ENCODE peak calls at places on chromosomes 16 and 17, in four cellular contexts. X is thyroid gland, I is breast epithelium, U is suprapubic skin. Y is an unnamed sample.

GRCh38 chr17:11880714-11881113 is 116.6 kb downstream of the ZNF18 start:
- DNase-seq in X (no peak), I (no peak), U (no peak), Y (no peak)

GRCh38 chr17:69246726-69247375 is 18.2 kb upstream of the ABCA10 start:
- DNase-seq in X (no peak), I (no peak), U (no peak), Y (no peak)

GRCh38 chr17:55588858-55589257 is 77.6 kb upstream of the SMIM36 start:
- DNase-seq in X (no peak), I (no peak), U (no peak), Y (no peak)

GRCh38 chr16:9901-10665 is 43.3 kb downstream of the POLR3K start:
- DNase-seq in X (no peak), I (no peak), U (no peak), Y (no peak)

GRCh38 chr17:79324219-79324618 is 249.6 kb downstream of the ENGASE start:
- DNase-seq in X (no peak), I (no peak), U (no peak), Y (no peak)

GRCh38 chr16:26530584-26531289 is 536.0 kb upstream of the C16orf82 start:
- DNase-seq in X (no peak), I (no peak), U (no peak), Y (peak)

GRCh38 chr16:17768257-17768656 is 297.5 kb upstream of the XYLT1 start:
- DNase-seq in X (no peak), I (no peak), U (no peak), Y (no peak)

GRCh38 chr17:79915850-79916430 is 76.7 kb upstream of the CBX4 start:
- DNase-seq in X (no peak), I (peak), U (no peak), Y (no peak)

GRCh38 chr17:7767425-7768021 is 50.0 kb downstream of the DNAH2 start:
- DNase-seq in X (no peak), I (no peak), U (no peak), Y (no peak)

GRCh38 chr16:9092963-9093477 is 1.6 kb downstream of the HAPSTR1 start:
- DNase-seq in X (peak), I (no peak), U (no peak), Y (no peak)

GRCh38 chr16:14285542-14286380 is 214.6 kb downstream of the MRTFB start:
- DNase-seq in X (peak), I (peak), U (peak), Y (peak)

GRCh38 chr17:49545811-49546545 is 29.7 kb upstream of the NXPH3 start:
- DNase-seq in X (no peak), I (no peak), U (peak), Y (no peak)

GRCh38 chr16:23668873-23669272 is 9.8 kb upstream of the PLK1 start:
- DNase-seq in X (no peak), I (no peak), U (no peak), Y (no peak)

GRCh38 chr17:68909066-68909465 is 46.1 kb downstream of the ABCA8 start:
- DNase-seq in X (peak), I (peak), U (no peak), Y (no peak)

GRCh38 chr17:27349540-27350021 is 55.7 kb downstream of the WSB1 start:
- DNase-seq in X (peak), I (no peak), U (no peak), Y (no peak)

GRCh38 chr17:68182940-68183551 is 64.8 kb upstream of the AMZ2 start:
- DNase-seq in X (peak), I (peak), U (no peak), Y (no peak)

GRCh38 chr16:80300456-80300855 is 240.3 kb upstream of the DYNLRB2 start:
- DNase-seq in X (no peak), I (no peak), U (no peak), Y (no peak)

GRCh38 chr17:4074831-4075495 is 67.9 kb downstream of the ZZEF1 start:
- DNase-seq in X (no peak), I (no peak), U (no peak), Y (no peak)

GRCh38 chr16:30351586-30352419 is 3.3 kb downstream of the CD2BP2 start:
- DNase-seq in X (peak), I (peak), U (no peak), Y (peak)

GRCh38 chr17:7313028-7313889 is 1.9 kb downstream of the GPS2 start:
- DNase-seq in X (no peak), I (no peak), U (no peak), Y (no peak)

GRCh38 chr16:67652578-67653130 is 7.4 kb downstream of the ACD start:
- DNase-seq in X (no peak), I (no peak), U (no peak), Y (no peak)

GRCh38 chr16:55282441-55282840 is 41.6 kb upstream of the IRX6 start:
- DNase-seq in X (no peak), I (no peak), U (no peak), Y (no peak)

GRCh38 chr17:7095642-7096041 is 15.6 kb upstream of the CLEC10A start:
- DNase-seq in X (no peak), I (no peak), U (no peak), Y (no peak)

GRCh38 chr17:29588561-29589411 is 662 bp downstream of the GIT1 start:
- DNase-seq in X (peak), I (no peak), U (no peak), Y (no peak)

GRCh38 chr17:29588017-29588557 is 1.4 kb downstream of the GIT1 start:
- DNase-seq in X (no peak), I (no peak), U (no peak), Y (no peak)

GRCh38 chr17:29586676-29587469 is 2.6 kb downstream of the GIT1 start:
- DNase-seq in X (no peak), I (no peak), U (no peak), Y (no peak)

GRCh38 chr17:29589524-29590260 is at the start of gene GIT1:
- DNase-seq in X (peak), I (peak), U (no peak), Y (no peak)

DNA sequence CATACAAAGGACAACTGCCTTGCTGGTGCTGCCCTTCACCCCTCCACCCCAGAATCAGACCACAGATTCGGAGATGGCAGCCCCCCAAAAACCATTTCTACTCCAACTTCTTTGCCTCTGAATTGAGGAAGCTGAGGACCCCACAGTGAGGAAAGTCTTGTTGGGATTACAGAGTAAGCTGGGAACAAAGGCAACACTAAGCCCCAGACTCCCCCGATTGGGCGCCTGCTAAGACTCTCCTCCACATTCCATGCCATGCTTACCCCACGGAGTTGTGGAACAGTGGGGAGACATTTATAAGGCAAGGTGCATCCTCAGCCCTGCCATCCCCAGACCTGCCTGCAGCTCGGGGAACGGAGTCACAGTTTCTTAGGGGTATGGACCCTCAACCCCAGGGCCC is 1.9 kb downstream of the GIT1 start:
- DNase-seq in X (no peak), I (no peak), U (no peak), Y (no peak)
- H3K4me3 ChIP-seq in X (no peak), I (peak), U (peak), Y (peak)

DNA sequence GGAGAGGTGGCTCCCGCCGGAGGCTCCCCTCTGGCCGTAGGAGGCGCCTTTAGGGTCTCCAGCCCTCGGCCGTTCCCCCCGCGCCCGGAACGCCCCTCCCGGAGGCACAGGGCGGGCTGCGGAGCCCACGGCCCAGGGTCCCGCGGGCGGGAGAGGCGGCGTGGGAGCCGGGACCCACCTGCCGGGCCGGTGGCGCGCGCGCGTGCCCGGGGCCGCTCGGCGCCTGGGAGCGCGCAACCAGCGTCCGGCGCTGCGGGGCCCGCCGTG is at the start of gene MIF4GD:
- DNase-seq in X (no peak), I (no peak), U (no peak), Y (no peak)
- TF ChIP-seq POLR2A in X (no peak), I (no peak), U (no peak), Y (peak)

GRCh38 chr16:11488304-11488703 is 98.4 kb downstream of the LITAF start:
- DNase-seq in X (no peak), I (no peak), U (no peak), Y (no peak)
- H3K4me3 ChIP-seq in X (no peak), I (no peak), U (no peak), Y (no peak)

GRCh38 chr16:1965610-1966009 is 984 bp upstream of the RPS2 start:
- DNase-seq in X (no peak), I (no peak), U (no peak), Y (no peak)
- TF ChIP-seq POLR2A in X (no peak), I (no peak), U (no peak), Y (no peak)

DNA sequence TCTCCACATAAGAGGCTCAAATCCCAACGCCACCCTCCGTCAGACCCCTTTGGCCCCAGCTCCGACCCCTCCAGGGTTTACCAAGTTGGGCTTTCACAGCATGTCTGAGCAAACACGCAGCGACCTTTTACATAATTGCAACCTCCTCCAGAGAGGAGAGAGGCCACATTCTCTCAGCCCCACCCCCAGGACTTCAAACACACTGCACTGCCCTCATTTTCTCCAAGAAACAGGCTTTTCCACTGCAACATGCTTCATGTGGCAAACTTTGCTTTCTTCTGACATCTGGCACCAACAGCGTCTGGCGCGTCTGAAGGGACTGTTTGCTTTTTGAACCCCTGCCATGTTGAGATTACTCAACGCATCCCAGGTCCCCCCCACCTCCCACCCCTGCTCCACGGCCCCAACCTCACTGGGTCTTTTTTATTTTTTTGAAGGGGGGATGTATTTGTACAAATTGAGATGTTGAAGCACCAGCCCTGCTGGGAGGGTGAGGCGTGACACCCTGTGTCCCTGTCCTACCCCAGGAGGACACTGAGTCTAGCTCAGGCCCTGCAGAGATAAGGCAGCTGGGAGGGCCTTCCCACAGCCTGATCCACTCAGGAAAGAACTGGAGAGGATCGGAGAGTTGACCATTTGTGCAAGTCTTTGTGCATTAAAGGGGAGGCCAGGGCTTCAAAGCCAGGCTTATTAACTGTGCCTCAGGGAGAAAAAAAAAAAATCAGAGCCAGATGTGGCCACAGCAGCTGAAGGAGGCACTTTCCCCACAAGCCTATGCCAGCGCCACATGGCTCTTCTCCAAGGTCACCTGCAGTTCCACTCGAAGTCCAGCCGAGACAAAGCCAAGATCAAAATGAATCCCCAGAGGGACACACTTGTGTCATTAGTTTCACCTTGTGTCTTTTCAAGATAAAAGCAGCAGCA is 29.7 kb downstream of the AXIN2 start:
- DNase-seq in X (peak), I (peak), U (peak), Y (no peak)
- H3K4me3 ChIP-seq in X (no peak), I (peak), U (no peak), Y (no peak)

GRCh38 chr17:1643999-1644492 is 1.5 kb downstream of the SCARF1 start:
- DNase-seq in X (peak), I (no peak), U (no peak), Y (no peak)
- TF ChIP-seq POLR2A in X (no peak), I (no peak), U (no peak), Y (no peak)

GRCh38 chr16:56625943-56626654 is 518 bp downstream of the MT1E start:
- DNase-seq in X (peak), I (peak), U (no peak), Y (no peak)

GRCh38 chr16:56629531-56629930 is 2.9 kb upstream of the MT1M start:
- DNase-seq in X (no peak), I (no peak), U (no peak), Y (no peak)

GRCh38 chr16:56625140-56625942 is at the start of gene MT1E:
- DNase-seq in X (peak), I (peak), U (peak), Y (no peak)

GRCh38 chr16:56628486-56629035 is 3.0 kb downstream of the MT1E start:
- DNase-seq in X (no peak), I (no peak), U (no peak), Y (no peak)

DNA sequence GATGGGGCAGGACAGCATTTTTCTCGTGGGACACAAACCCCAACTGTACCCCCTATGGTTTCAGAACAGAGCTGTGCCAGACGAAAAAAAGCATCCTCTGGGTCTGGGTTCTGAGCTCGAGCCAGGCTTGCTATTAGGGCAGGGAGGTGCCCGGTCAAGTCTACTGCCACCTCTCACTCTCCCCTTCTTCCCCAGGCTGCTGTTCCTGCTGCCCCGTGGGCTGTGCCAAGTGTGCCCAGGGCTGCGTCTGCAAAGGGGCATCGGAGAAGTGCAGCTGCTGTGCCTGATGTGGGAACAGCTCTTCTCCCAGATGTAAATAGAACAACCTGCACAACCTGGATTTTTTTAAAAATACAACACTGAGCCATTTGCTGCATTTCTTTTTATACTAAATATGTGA is 1.1 kb downstream of the MT1E start:
- DNase-seq in X (no peak), I (no peak), U (no peak), Y (no peak)
- H3K4me3 ChIP-seq in X (peak), I (peak), U (peak), Y (peak)

GRCh38 chr16:74743668-74744299 is 30.8 kb downstream of the FA2H start:
- DNase-seq in X (peak), I (peak), U (no peak), Y (no peak)
- TF ChIP-seq POLR2A in X (no peak), I (no peak), U (no peak), Y (no peak)

DNA sequence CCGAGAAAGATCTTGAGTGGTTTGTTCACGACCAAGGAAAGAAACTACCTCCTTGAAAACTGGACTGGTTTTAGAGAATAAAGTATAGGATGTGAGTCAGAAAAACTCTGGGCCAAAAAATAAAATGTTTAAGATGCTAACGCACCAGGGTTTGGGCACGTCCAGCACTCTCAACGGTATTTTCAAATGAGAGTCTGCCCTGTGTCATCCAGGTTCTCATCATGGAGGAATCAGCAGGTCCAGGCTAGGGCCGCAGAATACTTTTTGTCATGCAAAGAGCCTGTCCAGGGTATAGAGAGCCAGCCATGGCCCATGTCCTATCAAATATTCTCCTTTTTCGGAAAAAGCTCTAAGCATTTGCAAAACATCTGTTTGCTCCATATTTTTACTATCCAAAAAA is 2.4 kb downstream of the NXN start:
- DNase-seq in X (no peak), I (no peak), U (no peak), Y (no peak)
- H3K4me3 ChIP-seq in X (no peak), I (no peak), U (peak), Y (peak)

DNA sequence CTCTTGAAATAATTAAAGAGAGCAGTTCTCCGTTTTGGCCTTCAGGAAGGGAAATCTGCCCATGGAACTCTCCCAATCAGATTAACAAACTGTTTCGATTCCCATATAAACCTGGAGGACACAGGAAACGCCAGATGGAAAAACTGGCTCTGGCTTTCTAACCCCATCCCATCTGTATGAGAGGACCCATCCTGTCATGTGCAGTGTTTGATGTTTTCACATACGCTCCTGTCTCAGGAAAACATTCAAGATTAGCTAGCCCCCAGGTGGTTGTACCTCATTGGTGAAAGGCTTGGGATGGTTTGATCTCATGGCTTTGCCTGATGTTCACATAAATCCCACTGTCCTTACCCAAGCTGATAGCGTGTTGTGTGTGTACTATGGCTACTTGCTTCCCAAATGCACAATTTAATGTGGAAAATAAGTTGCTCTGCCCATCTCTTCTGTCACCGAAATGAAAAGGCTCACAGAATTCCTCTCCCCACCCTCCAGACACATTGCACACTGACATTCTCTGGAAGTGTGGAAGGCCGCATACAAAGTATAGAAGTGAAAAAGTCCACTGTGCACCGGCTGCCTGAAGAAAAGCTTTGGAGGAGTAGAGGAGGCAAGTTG is 18.2 kb upstream of the ERN1 start:
- DNase-seq in X (no peak), I (no peak), U (no peak), Y (no peak)
- TF ChIP-seq POLR2A in X (no peak), I (no peak), U (no peak), Y (no peak)